ENCODE peak calls at places on chromosomes 1 and 21, in five cellular contexts. H, P, K, O and E are unnamed samples.

GRCh38 chr21:31354604-31355443 is 10.8 kb upstream of the TIAM1 start:
- DNase-seq in H (peak), P (peak), K (peak), O (no peak), E (peak)

GRCh38 chr1:11144563-11145256 is 44.4 kb upstream of the ANGPTL7 start:
- DNase-seq in H (no peak), P (no peak), K (no peak), O (no peak), E (no peak)

GRCh38 chr1:29706936-29707335 is 470.6 kb downstream of the PTPRU start:
- DNase-seq in H (peak), P (peak), K (no peak), O (peak), E (no peak)

GRCh38 chr1:111769517-111770146 is 13.9 kb downstream of the DDX20 start:
- DNase-seq in H (peak), P (peak), K (peak), O (peak), E (peak)

GRCh38 chr1:114208659-114209215 is 55.1 kb upstream of the SYT6 start:
- DNase-seq in H (no peak), P (no peak), K (no peak), O (no peak), E (no peak)

GRCh38 chr1:51372561-51372960 is 42.2 kb upstream of the TTC39A start:
- DNase-seq in H (no peak), P (no peak), K (no peak), O (no peak), E (no peak)

GRCh38 chr1:57879700-57880099 is 455.8 kb upstream of the DAB1 start:
- DNase-seq in H (no peak), P (no peak), K (no peak), O (no peak), E (no peak)

GRCh38 chr1:88079036-88079435 is 605.0 kb upstream of the PKN2 start:
- DNase-seq in H (peak), P (no peak), K (no peak), O (peak), E (no peak)